ENCODE peak calls at places on chromosomes 16 and 17, in seven cellular contexts. V is ovary, N is body of pancreas, X is endothelial cell of umbilical vein, Y is left ventricle myocardium inferior, E is adrenal gland, G is ascending aorta. R is an unnamed sample. For H3K9me3 and H3K4me1, the result is how much of the 10 kb centered on the place peaks cover.

GRCh38 chr17:29138184-29138955 is 41.8 kb downstream of the MYO18A start:
- DNase-seq in E (no peak), X (no peak), N (no peak), Y (no peak), G (no peak), V (no peak), R (no peak)

GRCh38 chr17:39653662-39654331 is 11.4 kb upstream of the TCAP start:
- DNase-seq in N (peak), Y (peak), X (peak), E (peak), V (peak), G (no peak), R (peak)

GRCh38 chr16:17526956-17527355 is 56.2 kb upstream of the XYLT1 start:
- DNase-seq in X (no peak), V (no peak), N (no peak), G (no peak), Y (no peak), E (no peak), R (no peak)

GRCh38 chr16:31421587-31421986 is 6.6 kb downstream of the COX6A2 start:
- DNase-seq in N (no peak), X (no peak), G (no peak), E (no peak), V (no peak), Y (no peak), R (no peak)

GRCh38 chr17:45719335-45720071 is 64.6 kb upstream of the CRHR1 start:
- DNase-seq in Y (no peak), X (no peak), V (no peak), E (no peak), G (no peak), N (peak), R (no peak)

GRCh38 chr17:50785942-50786570 is 18.7 kb upstream of the ANKRD40CL start:
- DNase-seq in V (peak), E (no peak), Y (no peak), X (no peak), N (peak), G (no peak), R (peak)

GRCh38 chr17:80871341-80871740 is 120.3 kb upstream of the CHMP6 start:
- DNase-seq in X (no peak), E (no peak), Y (peak), G (no peak), V (no peak), N (no peak), R (no peak)

GRCh38 chr16:69924777-69925191 is 26.4 kb upstream of the CLEC18A start:
- DNase-seq in V (peak), X (peak), E (no peak), N (peak), Y (peak), G (peak), R (peak)

DNA sequence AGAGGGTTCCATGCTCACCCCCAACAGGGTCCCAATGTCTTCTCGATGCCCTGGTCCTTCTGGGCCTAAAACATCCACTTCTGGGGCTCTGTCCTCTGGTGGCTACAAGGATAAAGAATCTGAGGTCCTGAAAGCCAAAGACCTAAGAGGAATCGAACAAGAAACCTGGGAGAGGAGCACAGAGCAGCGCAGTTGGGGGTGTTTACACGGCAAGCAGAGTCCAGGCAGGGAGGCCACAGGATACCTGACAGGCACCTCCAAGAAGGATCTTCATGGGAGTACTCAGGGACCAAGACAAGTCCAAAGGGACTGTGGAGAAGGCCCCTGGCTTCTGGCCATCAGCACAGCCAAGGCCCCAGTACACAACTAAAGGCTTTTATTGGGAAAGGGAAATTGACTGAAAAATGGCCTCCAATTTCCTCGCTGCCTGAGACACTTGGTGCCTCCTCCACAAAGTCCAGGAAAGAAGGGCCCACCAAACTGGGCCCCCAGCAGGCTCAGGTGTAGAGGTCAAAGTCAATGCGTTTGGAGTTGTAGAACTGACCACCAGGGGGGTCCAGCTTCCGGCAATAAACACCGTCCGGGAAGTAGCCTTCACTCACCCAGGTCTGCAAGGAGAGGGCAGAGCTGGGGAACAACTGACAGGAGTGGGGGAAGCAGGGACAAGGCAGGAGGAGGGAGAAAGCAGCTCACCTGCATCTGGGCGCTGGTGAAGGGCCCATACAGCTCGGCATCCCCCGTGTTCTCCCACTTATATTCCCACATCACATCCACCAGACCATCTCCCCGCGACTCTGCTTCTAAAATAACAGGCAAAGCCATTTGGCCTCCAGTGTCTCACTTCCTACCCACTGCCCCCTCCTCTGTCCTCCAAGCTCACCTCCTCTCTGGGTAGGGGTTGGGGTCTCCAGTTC is 2.4 kb downstream of the CD2BP2 start:
- DNase-seq in V (no peak), Y (no peak), X (no peak), G (no peak), N (no peak), E (peak), R (no peak)
- TF ChIP-seq CTCF in V (no peak), Y (no peak), X (peak), G (no peak), N (no peak), E (no peak), R (no peak)

DNA sequence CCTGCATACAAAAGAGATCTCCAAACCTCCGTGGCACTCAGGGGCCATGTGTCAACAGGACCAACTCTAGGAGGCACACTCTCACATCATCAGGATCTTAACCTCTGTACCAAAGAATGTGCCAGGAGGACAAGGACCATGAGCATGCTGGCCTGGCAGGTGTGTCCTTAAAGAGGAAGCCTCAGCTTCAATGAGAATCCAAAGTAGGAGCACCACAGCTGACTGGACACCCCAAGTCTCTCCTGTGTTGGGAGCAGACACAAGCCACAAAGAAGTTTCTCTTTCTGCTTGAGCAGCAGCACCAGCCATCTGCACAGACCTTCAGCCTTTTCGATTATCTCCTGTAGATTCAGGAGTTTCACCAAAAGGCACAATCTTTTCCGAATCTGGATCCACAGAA is 1734.5 kb downstream of the TP53TG3F start:
- DNase-seq in V (no peak), G (no peak), Y (no peak), N (no peak), E (no peak), X (no peak), R (no peak)
- H3K9me3 ChIP-seq in V (under half), G (under half), Y (under half), N (under half), E (under half), X (under half), R (under half)

DNA sequence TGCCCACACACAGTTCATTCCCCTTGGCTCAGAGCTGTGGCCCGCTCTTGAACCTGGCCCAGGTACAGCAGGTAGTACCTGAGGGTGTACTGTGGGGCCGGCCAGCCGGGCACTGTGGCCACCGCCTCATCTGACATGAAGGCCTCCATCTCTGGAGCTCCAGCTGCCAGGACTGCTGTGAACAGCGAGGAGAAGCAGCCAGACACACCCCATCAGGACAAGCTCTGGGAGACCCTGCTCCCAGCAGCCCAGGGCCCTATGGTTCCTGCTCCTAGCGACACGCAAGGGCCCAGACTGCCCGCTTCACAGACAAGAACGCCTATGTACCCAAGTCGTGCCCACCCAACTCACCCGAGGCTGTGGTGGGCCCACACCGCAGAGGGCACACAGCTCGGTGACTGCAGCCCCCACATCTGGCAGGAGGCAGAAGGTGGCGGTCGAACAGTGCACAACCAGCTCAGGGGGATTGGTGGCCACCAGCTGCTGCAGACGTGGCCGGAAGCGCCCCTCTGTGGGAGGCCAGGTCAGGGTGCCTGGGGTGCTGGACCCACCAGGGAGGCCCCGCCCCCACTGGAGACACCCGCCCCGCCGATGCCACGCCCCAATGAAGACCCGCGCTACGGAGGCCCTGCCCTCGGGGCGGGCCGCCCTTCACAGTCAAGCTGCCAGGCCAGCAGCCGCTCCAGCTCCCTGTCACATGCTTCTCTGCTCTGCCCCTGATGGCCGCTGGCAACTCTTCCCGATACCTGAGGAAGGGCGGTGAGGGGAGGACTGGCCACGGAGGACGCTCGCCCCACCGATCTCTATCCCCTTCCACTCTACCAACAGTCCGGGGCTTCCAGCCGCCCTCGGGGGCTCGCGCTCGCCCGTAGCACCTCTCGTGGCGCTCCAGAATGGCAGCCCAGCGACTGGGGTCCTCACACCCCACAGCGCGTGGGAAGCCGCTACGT is 1.1 kb upstream of the STUB1 start:
- DNase-seq in E (peak), X (peak), V (peak), G (peak), Y (peak), N (peak), R (peak)
- H3K4me1 ChIP-seq in E (under half), X (under half), V (under half), G (under half), Y (half or more), N (half or more), R (under half)

GRCh38 chr16:55209626-55210025 is 114.4 kb upstream of the IRX6 start:
- DNase-seq in N (no peak), X (no peak), Y (no peak), E (no peak), V (no peak), G (no peak), R (no peak)

GRCh38 chr16:55204923-55205322 is 119.1 kb upstream of the IRX6 start:
- DNase-seq in G (no peak), X (no peak), Y (no peak), N (no peak), V (no peak), E (no peak), R (no peak)

GRCh38 chr16:55203570-55203969 is 120.4 kb upstream of the IRX6 start:
- DNase-seq in E (no peak), N (no peak), V (no peak), X (no peak), G (no peak), Y (no peak), R (no peak)

GRCh38 chr16:55204094-55204493 is 119.9 kb upstream of the IRX6 start:
- DNase-seq in X (no peak), V (no peak), N (no peak), G (no peak), E (no peak), Y (no peak), R (no peak)

GRCh38 chr16:55207679-55208294 is 116.2 kb upstream of the IRX6 start:
- DNase-seq in V (no peak), X (no peak), G (no peak), N (no peak), E (no peak), Y (no peak), R (peak)
- TF ChIP-seq CTCF in V (no peak), X (no peak), G (no peak), N (no peak), E (no peak), Y (no peak), R (no peak)

R was measured in testis.